ENCODE peak calls at places on chromosomes 2 and 18, in eight cellular contexts. A is left colon; D is astrocyte of the spinal cord; R is activated naive CD8-positive, alpha-beta T cell treated with anti-CD3 and anti-CD28 coated beads, Interleukin-2, amount 50 U/mL, for 24 hours; T is GM13977; Q is 8988T; F is WERI-Rb-1; K is stimulated activated CD8-positive, alpha-beta memory T cell treated with anti-CD3 and anti-CD28 coated beads, Interleukin-4, amount 100 ng/mL, for 24 hours. N is an unnamed sample.

GRCh38 chr2:147863835-147864234 is 19.0 kb downstream of the ACVR2A start:
- DNase-seq in K (no peak), F (no peak), D (peak; percentile 17), Q (no peak), A (no peak), T (no peak), R (no peak), N (no peak)

GRCh38 chr2:1685957-1686783 is 58.1 kb downstream of the PXDN start:
- DNase-seq in D (peak; percentile 32), K (no peak), Q (peak; percentile 66), F (no peak), A (no peak), T (no peak), R (no peak), N (no peak)

GRCh38 chr2:135532581-135532980 is 1.3 kb downstream of the R3HDM1 start:
- DNase-seq in R (no peak), T (no peak), Q (no peak), F (no peak), A (no peak), D (no peak), K (no peak), N (no peak)

GRCh38 chr2:149037851-149038250 is 648 bp upstream of the LYPD6B start:
- DNase-seq in R (no peak), Q (peak; percentile 70), A (no peak), T (no peak), D (no peak), F (peak; percentile 17), K (no peak), N (no peak)

GRCh38 chr2:177604291-177605065 is 211.9 kb downstream of the AGPS start:
- DNase-seq in Q (no peak), K (no peak), T (peak; percentile 34), F (peak; percentile 25), A (no peak), R (no peak), D (peak; percentile 77), N (no peak)

GRCh38 chr2:71711470-71711857 is 258.1 kb downstream of the DYSF start:
- DNase-seq in A (no peak), T (no peak), R (no peak), Q (no peak), D (no peak), F (no peak), K (no peak), N (no peak)

GRCh38 chr18:2411381-2411977 is 159.8 kb downstream of the METTL4 start:
- DNase-seq in A (no peak), R (no peak), D (peak; percentile 69), K (no peak), Q (no peak), F (no peak), T (no peak), N (no peak)

GRCh38 chr2:122028371-122029102 is 273.1 kb downstream of the TSN start:
- DNase-seq in T (no peak), R (no peak), F (no peak), D (peak; percentile 23), A (no peak), Q (peak; percentile 54), K (no peak), N (no peak)

GRCh38 chr18:79962311-79962710 is 2.1 kb upstream of the HSBP1L1 start:
- DNase-seq in A (no peak), K (no peak), R (no peak), T (no peak), D (peak; percentile 37), Q (no peak), F (no peak), N (no peak)

GRCh38 chr2:241354668-241355658 is 1.1 kb upstream of the FARP2 start:
- DNase-seq in Q (peak; percentile 39), K (peak; percentile 39), D (peak; percentile 81), A (peak; percentile 95), F (peak; percentile 58), R (peak; percentile 65), T (no peak), N (peak; percentile 68)

GRCh38 chr2:56687169-56687568 is 503.4 kb downstream of the CCDC85A start:
- DNase-seq in K (no peak), R (no peak), D (no peak), T (no peak), Q (no peak), A (no peak), F (no peak), N (no peak)

GRCh38 chr2:69946351-69947077 is 14.9 kb downstream of the ASPRV1 start:
- DNase-seq in Q (no peak), T (peak; percentile 74), D (peak; percentile 63), R (peak; percentile 26), A (no peak), K (peak; percentile 19), F (no peak), N (peak; percentile 31)

GRCh38 chr2:101310591-101311389 is 2.3 kb upstream of the RNF149 start:
- DNase-seq in K (no peak), R (no peak), D (no peak), A (no peak), F (no peak), T (no peak), Q (no peak), N (no peak)

GRCh38 chr2:231685349-231686191 is 22.8 kb upstream of the PTMA start:
- DNase-seq in Q (no peak), D (no peak), A (no peak), K (no peak), T (no peak), R (no peak), F (peak; percentile 62), N (peak; percentile 25)

GRCh38 chr18:31275722-31276463 is 42.1 kb upstream of the DSG1 start:
- DNase-seq in D (peak; percentile 22), T (no peak), R (no peak), A (peak; percentile 40), F (no peak), K (no peak), Q (no peak), N (no peak)

GRCh38 chr2:235494716-235495372 is 1.0 kb downstream of the AGAP1 start:
- DNase-seq in F (peak; percentile 28), A (no peak), K (no peak), D (peak; percentile 33), T (no peak), Q (no peak), R (no peak), N (no peak)

GRCh38 chr2:85607268-85608215 is 4.3 kb downstream of the C2orf68 start:
- DNase-seq in T (no peak), Q (no peak), R (no peak), F (no peak), A (no peak), K (no peak), D (no peak), N (no peak)

GRCh38 chr2:24231461-24231881 is 56.6 kb downstream of the FAM228A start:
- DNase-seq in A (no peak), Q (no peak), T (no peak), D (peak; percentile 36), F (no peak), R (no peak), K (no peak), N (no peak)

GRCh38 chr18:32378705-32379104 is 92.0 kb downstream of the GAREM1 start:
- DNase-seq in K (no peak), F (no peak), D (peak; percentile 38), Q (no peak), R (no peak), T (no peak), A (no peak), N (no peak)

GRCh38 chr2:218295029-218295428 is 2.7 kb upstream of the TMBIM1 start:
- DNase-seq in F (no peak), T (no peak), Q (no peak), D (no peak), K (no peak), R (no peak), A (no peak), N (no peak)

GRCh38 chr18:10006261-10006903 is 92.6 kb downstream of the VAPA start:
- DNase-seq in K (no peak), F (peak; percentile 90), A (no peak), D (peak; percentile 34), Q (no peak), T (peak; percentile 33), R (no peak), N (no peak)